ENCODE peak calls at places on chromosomes 11 and 22, in eight cellular contexts. F, C, X, J, Y, Q, O and P are unnamed samples. For H3K27me3, the result is how much of the 10 kb centered on the place peaks cover.

GRCh38 chr11:58576792-58577440 is 1.3 kb upstream of the LPXN start:
- DNase-seq in F (no peak), C (no peak), X (no peak), J (peak), Y (peak), Q (peak), O (no peak), P (peak)

GRCh38 chr11:33722579-33723234 is 13.5 kb downstream of the CD59 start:
- DNase-seq in F (no peak), C (no peak), X (no peak), J (peak), Y (peak), Q (no peak), O (no peak), P (no peak)

GRCh38 chr22:25747245-25747944 is 5.4 kb downstream of the MYO18B start:
- DNase-seq in F (peak), C (peak), X (no peak), J (peak), Y (peak), Q (peak), O (no peak), P (peak)

GRCh38 chr11:13378316-13378715 is 84.7 kb downstream of the BTBD10 start:
- DNase-seq in F (no peak), C (no peak), X (no peak), J (no peak), Y (no peak), Q (no peak), O (no peak), P (no peak)

GRCh38 chr11:66956689-66957290 is 1.4 kb downstream of the PC start:
- DNase-seq in F (peak), C (no peak), X (no peak), J (peak), Y (peak), Q (peak), O (no peak), P (no peak)

GRCh38 chr11:76788661-76789442 is 5.7 kb downstream of the TSKU start:
- DNase-seq in F (peak), C (peak), X (peak), J (peak), Y (no peak), Q (peak), O (no peak), P (peak)

GRCh38 chr11:862028-862703 is 19.5 kb downstream of the TSPAN4 start:
- DNase-seq in F (peak), C (no peak), X (peak), J (no peak), Y (no peak), Q (no peak), O (no peak), P (peak)

GRCh38 chr11:8081591-8082021 is 595 bp downstream of the TUB start:
- DNase-seq in F (no peak), C (peak), X (no peak), J (no peak), Y (peak), Q (no peak), O (no peak), P (no peak)

GRCh38 chr11:1192741-1193325 is 30.0 kb upstream of the MUC5B start:
- DNase-seq in F (no peak), C (peak), X (no peak), J (no peak), Y (no peak), Q (no peak), O (no peak), P (no peak)

GRCh38 chr11:82829101-82829500 is 71.1 kb downstream of the PRCP start:
- DNase-seq in F (no peak), C (no peak), X (no peak), J (peak), Y (no peak), Q (no peak), O (no peak), P (no peak)

GRCh38 chr11:118621071-118621815 is 13.8 kb downstream of the PHLDB1 start:
- DNase-seq in F (peak), C (peak), X (peak), J (peak), Y (peak), Q (peak), O (peak), P (peak)

GRCh38 chr22:24402460-24403192 is 24.8 kb upstream of the ADORA2A start:
- DNase-seq in F (peak), C (peak), X (peak), J (peak), Y (peak), Q (peak), O (no peak), P (peak)

GRCh38 chr11:65134952-65135632 is 773 bp upstream of the SYVN1 start:
- DNase-seq in F (peak), C (peak), X (peak), J (peak), Y (peak), Q (peak), O (peak), P (peak)

GRCh38 chr22:49168219-49168813 is 659.4 kb downstream of the BRD1 start:
- DNase-seq in F (no peak), C (peak), X (no peak), J (no peak), Y (no peak), Q (no peak), O (no peak), P (no peak)

GRCh38 chr11:19811391-19811790 is 98.8 kb downstream of the NAV2 start:
- DNase-seq in F (no peak), C (no peak), X (no peak), J (no peak), Y (no peak), Q (no peak), O (no peak), P (no peak)

GRCh38 chr11:77672276-77672675 is 34.7 kb upstream of the CLNS1A start:
- DNase-seq in F (no peak), C (no peak), X (no peak), J (peak), Y (peak), Q (no peak), O (no peak), P (peak)

GRCh38 chr11:123381817-123382554 is 48.1 kb upstream of the GRAMD1B start:
- DNase-seq in F (no peak), C (no peak), X (no peak), J (no peak), Y (no peak), Q (no peak), O (peak), P (no peak)

GRCh38 chr11:61505640-61506155 is 2.9 kb upstream of the LRRC10B start:
- DNase-seq in F (no peak), C (no peak), X (no peak), J (peak), Y (peak), Q (no peak), O (no peak), P (no peak)

GRCh38 chr11:33185756-33186155 is 24.5 kb upstream of the CSTF3 start:
- DNase-seq in F (no peak), C (no peak), X (no peak), J (no peak), Y (no peak), Q (no peak), O (no peak), P (no peak)

GRCh38 chr11:110730773-110731172 is 18.5 kb upstream of the ARHGAP20 start:
- DNase-seq in F (no peak), C (no peak), X (no peak), J (no peak), Y (no peak), Q (no peak), O (no peak), P (no peak)

GRCh38 chr22:27195516-27195915 is 538.1 kb downstream of the MIAT start:
- DNase-seq in F (no peak), C (no peak), X (no peak), J (no peak), Y (no peak), Q (no peak), O (no peak), P (no peak)

GRCh38 chr11:129286813-129287212 is 88.8 kb upstream of the BARX2 start:
- DNase-seq in F (no peak), C (no peak), X (no peak), J (no peak), Y (no peak), Q (no peak), O (no peak), P (peak)

GRCh38 chr11:84319853-84320252 is 1033.7 kb upstream of the CCDC90B start:
- DNase-seq in F (no peak), C (no peak), X (no peak), J (no peak), Y (no peak), Q (no peak), O (no peak), P (no peak)

GRCh38 chr11:106585061-106585460 is 433.2 kb downstream of the GUCY1A2 start:
- DNase-seq in F (no peak), C (no peak), X (no peak), J (peak), Y (peak), Q (peak), O (no peak), P (peak)

GRCh38 chr22:20641198-20641892 is 132.6 kb upstream of the SERPIND1 start:
- DNase-seq in F (peak), C (no peak), X (no peak), J (no peak), Y (no peak), Q (no peak), O (no peak), P (no peak)

DNA sequence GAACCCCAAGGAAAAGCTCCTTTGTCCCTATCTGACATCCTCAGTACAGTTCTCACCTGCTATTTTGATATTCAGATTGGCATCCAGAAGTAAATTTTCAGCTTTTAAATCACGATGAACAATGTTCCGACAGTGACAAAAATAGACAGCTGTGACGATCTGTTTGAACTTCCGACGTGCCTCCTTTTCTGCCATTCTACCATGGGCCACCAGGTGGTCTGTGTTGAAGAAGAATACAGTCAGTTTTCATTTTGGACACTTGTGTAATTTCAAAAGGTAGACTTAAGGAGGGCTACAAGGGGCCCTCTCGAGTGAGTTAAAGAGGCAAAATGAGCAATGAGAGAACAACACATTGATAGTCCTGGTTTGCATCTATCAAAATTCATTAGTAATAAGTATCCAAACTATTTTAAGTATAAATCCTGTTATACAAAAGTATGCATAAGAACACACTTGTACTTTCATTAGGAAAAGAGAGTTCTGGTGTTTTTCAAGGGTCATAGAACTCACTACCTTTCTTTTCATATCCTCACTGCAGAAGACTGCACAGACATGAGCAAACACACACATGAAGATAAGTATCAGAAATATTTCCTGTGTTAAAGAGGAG is 89.8 kb upstream of the APOA1 start:
- DNase-seq in F (no peak), C (no peak), X (no peak), J (no peak), Y (peak), Q (peak), O (no peak), P (no peak)
- H3K4me3 ChIP-seq in F (no peak), C (no peak), X (no peak), J (no peak), Y (no peak), Q (no peak), O (no peak), P (no peak)

GRCh38 chr11:117457835-117458234 is 130.2 kb downstream of the CEP164 start:
- DNase-seq in F (no peak), C (no peak), X (no peak), J (no peak), Y (no peak), Q (no peak), O (no peak), P (no peak)
- H3K27me3 ChIP-seq in F (under half), C (under half), X (under half), J (under half), Y (under half), Q (under half), O (under half), P (under half)

GRCh38 chr22:29074276-29074625 is 1.4 kb downstream of the KREMEN1 start:
- DNase-seq in F (no peak), C (no peak), X (no peak), J (no peak), Y (peak), Q (no peak), O (no peak), P (peak)
- H3K4me3 ChIP-seq in F (peak), C (peak), X (peak), J (peak), Y (peak), Q (peak), O (peak), P (no peak)

GRCh38 chr11:70918242-70918641 is 334.1 kb downstream of the SHANK2 start:
- DNase-seq in F (no peak), C (no peak), X (no peak), J (no peak), Y (no peak), Q (no peak), O (no peak), P (no peak)
- H3K27me3 ChIP-seq in F (under half), C (under half), X (under half), J (under half), Y (under half), Q (under half), O (under half), P (under half)

GRCh38 chr11:35927067-35927466 is 16.8 kb upstream of the LDLRAD3 start:
- DNase-seq in F (no peak), C (no peak), X (no peak), J (no peak), Y (peak), Q (no peak), O (no peak), P (peak)
- H3K4me3 ChIP-seq in F (no peak), C (no peak), X (no peak), J (no peak), Y (peak), Q (no peak), O (peak), P (no peak)